ENCODE peak calls at places on chromosome 1, in six cellular contexts. C is astrocyte; E is GM23248; B is T-helper 1 cell; T is stimulated activated CD8-positive, alpha-beta memory T cell treated with anti-CD3 and anti-CD28 coated beads, Interleukin-15, amount 100 ng/mL, for 4 hours; L is neuronal stem cell. D is an unnamed sample.
A peak's percentile ranks its signal among the peaks of the same experiment; 100 is the strongest.

GRCh38 chr1:29959356-29959755 is 723.0 kb downstream of the PTPRU start:
- DNase-seq in C (no peak), E (no peak), B (no peak), T (no peak), L (no peak), D (no peak)

GRCh38 chr1:115463347-115463746 is 125.3 kb upstream of the NGF start:
- DNase-seq in L (no peak), T (no peak), B (no peak), C (no peak), E (no peak), D (no peak)

GRCh38 chr1:150877220-150877516 is 769 bp upstream of the ARNT start:
- DNase-seq in E (peak; percentile 13), C (no peak), T (no peak), L (no peak), B (peak; percentile 7), D (no peak)

GRCh38 chr1:158122823-158123390 is 57.8 kb upstream of the CD1D start:
- DNase-seq in L (no peak), C (no peak), E (no peak), T (no peak), B (no peak), D (no peak)

GRCh38 chr1:74502432-74502831 is 10.0 kb downstream of the LRRC53 start:
- DNase-seq in E (peak; percentile 59), C (peak; percentile 48), T (no peak), L (peak; percentile 54), B (no peak), D (no peak)

GRCh38 chr1:226675720-226676357 is 63.2 kb downstream of the ITPKB start:
- DNase-seq in B (no peak), E (no peak), C (no peak), T (no peak), L (no peak), D (no peak)

GRCh38 chr1:178500091-178500770 is 3.5 kb upstream of the CLEC20A start:
- DNase-seq in B (no peak), C (no peak), E (peak; percentile 18), L (no peak), T (no peak), D (no peak)

GRCh38 chr1:183023146-183023600 is at the start of gene LAMC1:
- DNase-seq in L (peak; percentile 91), C (peak; percentile 68), E (peak; percentile 93), T (peak; percentile 5), B (no peak), D (peak; percentile 60)

GRCh38 chr1:182602945-182603645 is 1.1 kb downstream of the RGS16 start:
- DNase-seq in B (no peak), C (no peak), L (no peak), E (peak; percentile 41), T (no peak), D (no peak)

GRCh38 chr1:113307771-113308451 is 82.4 kb upstream of the MAGI3 start:
- DNase-seq in E (peak; percentile 64), C (peak; percentile 26), T (no peak), B (no peak), L (no peak), D (no peak)

GRCh38 chr1:185017338-185017737 is 28.0 kb upstream of the RNF2 start:
- DNase-seq in C (peak; percentile 90), L (no peak), T (no peak), E (peak; percentile 92), B (no peak), D (no peak)

GRCh38 chr1:114427612-114428011 is 83.4 kb downstream of the TRIM33 start:
- DNase-seq in C (no peak), L (no peak), E (no peak), B (no peak), T (no peak), D (no peak)

GRCh38 chr1:3611170-3612019 is at the start of gene MEGF6:
- DNase-seq in C (no peak), L (peak; percentile 92), B (peak; percentile 53), T (peak; percentile 47), E (peak; percentile 46), D (no peak)

GRCh38 chr1:184429342-184429741 is 42.5 kb downstream of the C1orf21 start:
- DNase-seq in T (no peak), E (no peak), L (no peak), C (no peak), B (no peak), D (no peak)

GRCh38 chr1:193707271-193708015 is 521.0 kb upstream of the B3GALT2 start:
- DNase-seq in B (no peak), T (no peak), C (peak; percentile 78), L (no peak), E (peak; percentile 39), D (no peak)

GRCh38 chr1:110203021-110203661 is 7.0 kb upstream of the KCNC4 start:
- DNase-seq in B (peak; percentile 70), T (no peak), C (peak; percentile 30), L (peak; percentile 76), E (peak; percentile 68), D (peak; percentile 63)